ENCODE peak calls at places on chromosomes 2 and 18, in eight cellular contexts. N is endodermal cell; J is body of pancreas; M is right cardiac atrium; G is fibroblast of lung; W is sigmoid colon; L is naive thymus-derived CD4-positive, alpha-beta T cell; P is AG04449. B is an unnamed sample.

GRCh38 chr18:5294618-5295230 is 802 bp downstream of the ZBTB14 start:
- DNase-seq in L (peak), W (peak), N (peak), J (no peak), P (peak), M (peak), G (peak), B (peak)

GRCh38 chr2:183349046-183349445 is 224.8 kb downstream of the NUP35 start:
- DNase-seq in N (no peak), J (no peak), P (no peak), M (no peak), L (no peak), G (no peak), W (no peak), B (no peak)

GRCh38 chr2:8615252-8616083 is 66.4 kb upstream of the ID2 start:
- DNase-seq in G (no peak), W (no peak), P (no peak), N (no peak), M (peak), L (no peak), J (no peak), B (no peak)

GRCh38 chr2:237686659-237687136 is 59.3 kb downstream of the LRRFIP1 start:
- DNase-seq in M (peak), G (no peak), J (no peak), W (peak), P (no peak), N (no peak), L (no peak), B (no peak)

GRCh38 chr18:22466608-22467390 is 49.1 kb upstream of the CTAGE1 start:
- DNase-seq in J (no peak), G (peak), P (peak), M (peak), L (no peak), N (no peak), W (no peak), B (peak)

GRCh38 chr2:173749315-173749714 is 215.9 kb downstream of the SP3 start:
- DNase-seq in J (no peak), P (no peak), G (peak), W (no peak), L (no peak), N (no peak), M (no peak), B (peak)

GRCh38 chr18:74395630-74396251 is 61.4 kb downstream of the DIPK1C start:
- DNase-seq in J (no peak), W (no peak), N (no peak), M (no peak), P (no peak), L (no peak), G (no peak), B (no peak)

GRCh38 chr2:101619191-101619591 is 78.3 kb upstream of the MAP4K4 start:
- DNase-seq in L (no peak), W (peak), G (peak), J (peak), M (peak), N (no peak), P (no peak), B (no peak)

GRCh38 chr18:79107886-79108285 is 38.7 kb downstream of the ATP9B start:
- DNase-seq in J (no peak), P (no peak), W (no peak), L (no peak), G (no peak), M (no peak), N (no peak), B (no peak)

GRCh38 chr2:227880460-227880859 is 9.0 kb downstream of the DAW1 start:
- DNase-seq in J (no peak), M (no peak), W (no peak), N (no peak), L (no peak), P (no peak), G (no peak), B (no peak)

GRCh38 chr2:158031371-158031770 is 70.3 kb upstream of the UPP2 start:
- DNase-seq in W (no peak), P (no peak), N (no peak), J (no peak), G (no peak), M (no peak), L (no peak), B (no peak)

GRCh38 chr18:69528439-69528838 is 127.8 kb downstream of the DOK6 start:
- DNase-seq in N (no peak), L (no peak), M (no peak), J (no peak), P (no peak), G (peak), W (no peak), B (peak)

GRCh38 chr2:6919912-6920905 is 3.0 kb downstream of the RNF144A start:
- DNase-seq in G (no peak), W (no peak), N (no peak), M (no peak), J (peak), L (no peak), P (no peak), B (no peak)
- H3K4me3 ChIP-seq in G (no peak), W (no peak), N (no peak), M (no peak), J (no peak), L (no peak), P (no peak), B (no peak)

GRCh38 chr2:134272831-134273230 is 19.0 kb downstream of the MGAT5 start:
- DNase-seq in M (no peak), G (no peak), J (no peak), W (no peak), P (no peak), L (no peak), N (no peak), B (no peak)
- H3K4me3 ChIP-seq in M (no peak), G (no peak), J (no peak), W (no peak), P (no peak), L (no peak), N (no peak), B (no peak)

GRCh38 chr2:24009680-24010476 is at the start of gene MFSD2B:
- DNase-seq in N (peak), L (no peak), J (no peak), W (no peak), M (no peak), P (no peak), G (peak), B (no peak)
- H3K4me3 ChIP-seq in N (peak), L (no peak), J (peak), W (no peak), M (peak), P (peak), G (peak), B (peak)

DNA sequence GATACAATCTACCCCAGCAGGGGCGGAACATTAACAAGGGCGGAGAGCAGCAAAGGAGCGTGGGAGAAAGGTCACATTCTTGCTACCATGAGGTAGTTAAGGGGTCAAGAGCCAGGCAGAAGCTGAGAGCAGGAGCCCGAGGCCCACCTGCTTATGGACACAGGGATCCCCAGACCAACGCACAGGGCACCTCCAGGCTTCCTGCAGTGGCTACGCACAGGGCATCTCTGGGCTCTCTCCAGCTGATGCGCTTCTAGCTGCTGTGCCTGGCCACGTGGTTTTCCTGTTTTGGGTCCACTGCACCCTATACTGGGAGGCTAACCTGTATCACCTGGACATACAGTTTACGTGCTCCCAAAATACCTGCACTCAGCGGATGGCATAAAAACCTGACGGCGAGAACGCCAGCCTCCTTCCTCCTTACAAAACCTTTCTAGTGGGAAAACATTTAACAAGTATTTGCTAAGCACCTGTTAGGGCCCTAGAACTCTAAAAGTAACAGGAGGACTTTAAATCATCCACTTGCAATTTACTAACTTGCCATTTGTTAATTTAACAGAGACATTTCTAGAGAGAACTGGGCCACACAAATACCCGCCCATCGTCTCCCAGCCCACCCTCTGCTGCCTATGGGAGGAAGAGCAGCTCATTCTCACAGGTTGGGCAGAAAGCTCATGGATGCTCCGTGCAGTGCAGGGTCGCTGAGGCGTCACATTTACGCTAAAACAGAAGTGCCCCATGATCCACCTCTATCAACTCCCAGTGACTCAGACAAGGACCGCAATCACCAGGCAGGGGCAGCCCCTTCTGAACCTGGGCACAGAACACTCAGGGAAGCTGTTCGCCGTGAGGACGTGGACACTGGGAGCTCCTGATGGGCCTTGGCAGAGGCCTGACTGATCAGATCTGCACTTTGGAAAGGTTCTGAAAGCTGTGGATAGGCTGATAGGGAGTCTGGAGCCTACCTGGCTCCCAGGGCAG is 107.1 kb downstream of the HDAC4 start:
- DNase-seq in P (no peak), M (peak), W (peak), G (no peak), J (no peak), L (peak), N (peak), B (no peak)
- H3K4me3 ChIP-seq in P (no peak), M (no peak), W (no peak), G (no peak), J (no peak), L (no peak), N (no peak), B (no peak)

GRCh38 chr18:44411277-44411900 is 269.3 kb upstream of the SETBP1 start:
- DNase-seq in G (no peak), L (no peak), N (no peak), M (no peak), W (no peak), P (no peak), J (no peak), B (no peak)

GRCh38 chr18:44410740-44411139 is 269.9 kb upstream of the SETBP1 start:
- DNase-seq in P (no peak), G (no peak), M (no peak), J (no peak), L (no peak), W (no peak), N (no peak), B (no peak)

GRCh38 chr18:44409071-44409470 is 271.6 kb upstream of the SETBP1 start:
- DNase-seq in J (no peak), L (no peak), M (no peak), G (no peak), W (no peak), P (no peak), N (no peak), B (no peak)

GRCh38 chr18:44411971-44412370 is 268.7 kb upstream of the SETBP1 start:
- DNase-seq in J (no peak), W (no peak), G (no peak), L (no peak), M (no peak), P (no peak), N (no peak), B (no peak)

GRCh38 chr18:44409524-44409923 is 271.2 kb upstream of the SETBP1 start:
- DNase-seq in N (no peak), G (no peak), P (no peak), J (no peak), M (no peak), L (no peak), W (no peak), B (no peak)
- H3K4me3 ChIP-seq in N (no peak), G (no peak), P (no peak), J (no peak), M (no peak), L (no peak), W (no peak), B (no peak)

DNA sequence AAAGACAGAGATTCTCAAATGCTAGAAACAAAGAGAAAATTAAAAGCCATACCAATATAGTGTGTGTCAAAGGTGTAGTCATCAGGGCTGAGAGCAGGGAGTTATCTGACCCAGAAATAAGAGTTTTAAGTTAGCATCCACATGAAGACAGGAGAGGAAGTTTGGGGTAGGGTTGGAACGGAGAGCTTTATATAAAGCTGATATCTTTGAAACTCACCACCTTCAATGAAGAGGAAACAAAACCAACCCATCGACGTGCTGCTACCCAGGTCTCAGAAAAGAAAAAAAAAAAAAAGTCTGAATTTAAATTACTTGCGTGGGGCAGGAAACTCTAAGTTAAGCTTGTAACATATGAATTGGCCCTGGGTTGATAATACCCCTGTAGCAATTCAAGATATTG is 42.4 kb downstream of the ARL4C start:
- DNase-seq in M (no peak), J (no peak), L (peak), W (no peak), G (no peak), N (no peak), P (no peak), B (no peak)
- H3K4me3 ChIP-seq in M (no peak), J (no peak), L (peak), W (no peak), G (no peak), N (no peak), P (no peak), B (no peak)

B was measured in astrocyte of the cerebellum.